ENCODE peak calls at places on chromosome 22, in seven cellular contexts. One of them, this sample, is unnamed.
A peak's percentile ranks its signal among the peaks of the same experiment; 100 is the strongest.

GRCh38 chr22:21940521-21940920 is 12.1 kb downstream of the PPM1F start:
- DNase-seq in GM23338: no peak
- DNase-seq in OCI-LY7: no peak
- DNase-seq in NCI-H2081 treated with DMSO at 0.1 percent for 48 hours: no peak
- DNase-seq in sciatic nerve: no peak
- DNase-seq in T-cell: no peak
- DNase-seq in A549: no peak
- DNase-seq in this sample: no peak

GRCh38 chr22:42902875-42903510 is 45.9 kb upstream of the ARFGAP3 start:
- DNase-seq in A549: no peak
- DNase-seq in T-cell: no peak
- DNase-seq in OCI-LY7: no peak
- DNase-seq in GM23338: peak; percentile 50
- DNase-seq in NCI-H2081 treated with DMSO at 0.1 percent for 48 hours: no peak
- DNase-seq in sciatic nerve: no peak
- DNase-seq in this sample: peak; percentile 68

GRCh38 chr22:20738394-20739089 is 35.4 kb upstream of the SERPIND1 start:
- DNase-seq in OCI-LY7: no peak
- DNase-seq in A549: no peak
- DNase-seq in T-cell: no peak
- DNase-seq in GM23338: no peak
- DNase-seq in sciatic nerve: no peak
- DNase-seq in NCI-H2081 treated with DMSO at 0.1 percent for 48 hours: no peak
- DNase-seq in this sample: no peak

GRCh38 chr22:39997939-39998726 is 3.4 kb downstream of the FAM83F start:
- DNase-seq in sciatic nerve: no peak
- DNase-seq in GM23338: peak; percentile 84
- DNase-seq in A549: peak; percentile 23
- DNase-seq in NCI-H2081 treated with DMSO at 0.1 percent for 48 hours: peak; percentile 61
- DNase-seq in T-cell: no peak
- DNase-seq in OCI-LY7: no peak
- DNase-seq in this sample: peak; percentile 70

GRCh38 chr22:43001271-43002197 is 13.4 kb downstream of the PACSIN2 start:
- DNase-seq in NCI-H2081 treated with DMSO at 0.1 percent for 48 hours: no peak
- DNase-seq in sciatic nerve: no peak
- DNase-seq in GM23338: no peak
- DNase-seq in OCI-LY7: peak; percentile 15
- DNase-seq in T-cell: no peak
- DNase-seq in A549: no peak
- DNase-seq in this sample: no peak

GRCh38 chr22:50014655-50015401 is 2.3 kb upstream of the IL17REL start:
- DNase-seq in A549: no peak
- DNase-seq in OCI-LY7: no peak
- DNase-seq in sciatic nerve: no peak
- DNase-seq in GM23338: peak; percentile 40
- DNase-seq in T-cell: no peak
- DNase-seq in NCI-H2081 treated with DMSO at 0.1 percent for 48 hours: no peak
- DNase-seq in this sample: peak; percentile 51

GRCh38 chr22:43925433-43926348 is 2.1 kb downstream of the PNPLA3 start:
- DNase-seq in NCI-H2081 treated with DMSO at 0.1 percent for 48 hours: no peak
- DNase-seq in A549: no peak
- DNase-seq in OCI-LY7: no peak
- DNase-seq in GM23338: peak; percentile 35
- DNase-seq in T-cell: no peak
- DNase-seq in sciatic nerve: no peak
- DNase-seq in this sample: peak; percentile 94

GRCh38 chr22:26464312-26464711 is 19.3 kb downstream of the HPS4 start:
- DNase-seq in T-cell: no peak
- DNase-seq in OCI-LY7: no peak
- DNase-seq in sciatic nerve: peak; percentile 71
- DNase-seq in NCI-H2081 treated with DMSO at 0.1 percent for 48 hours: no peak
- DNase-seq in GM23338: no peak
- DNase-seq in A549: no peak
- DNase-seq in this sample: no peak

GRCh38 chr22:21628386-21629261 is 1.2 kb downstream of the YDJC start:
- DNase-seq in sciatic nerve: no peak
- DNase-seq in GM23338: peak; percentile 28
- DNase-seq in OCI-LY7: no peak
- DNase-seq in NCI-H2081 treated with DMSO at 0.1 percent for 48 hours: no peak
- DNase-seq in A549: no peak
- DNase-seq in T-cell: no peak
- DNase-seq in this sample: no peak

GRCh38 chr22:31944700-31945477 is 554 bp downstream of the YWHAH start:
- DNase-seq in A549: no peak
- DNase-seq in OCI-LY7: peak; percentile 58
- DNase-seq in GM23338: peak; percentile 63
- DNase-seq in sciatic nerve: peak; percentile 79
- DNase-seq in T-cell: peak; percentile 38
- DNase-seq in NCI-H2081 treated with DMSO at 0.1 percent for 48 hours: no peak
- DNase-seq in this sample: no peak

GRCh38 chr22:35839811-35840739 is 122.4 kb downstream of the APOL5 start:
- DNase-seq in NCI-H2081 treated with DMSO at 0.1 percent for 48 hours: peak; percentile 53
- DNase-seq in sciatic nerve: peak; percentile 85
- DNase-seq in OCI-LY7: peak; percentile 74
- DNase-seq in A549: peak; percentile 97
- DNase-seq in GM23338: peak; percentile 96
- DNase-seq in T-cell: peak; percentile 2
- DNase-seq in this sample: peak; percentile 94

GRCh38 chr22:40200795-40201194 is 23.1 kb downstream of the TNRC6B start:
- DNase-seq in GM23338: no peak
- DNase-seq in T-cell: no peak
- DNase-seq in OCI-LY7: no peak
- DNase-seq in A549: no peak
- DNase-seq in NCI-H2081 treated with DMSO at 0.1 percent for 48 hours: no peak
- DNase-seq in sciatic nerve: no peak
- DNase-seq in this sample: no peak

GRCh38 chr22:47310601-47311000 is 548.2 kb downstream of the TBC1D22A start:
- DNase-seq in GM23338: no peak
- DNase-seq in A549: peak; percentile 14
- DNase-seq in OCI-LY7: no peak
- DNase-seq in sciatic nerve: no peak
- DNase-seq in T-cell: no peak
- DNase-seq in NCI-H2081 treated with DMSO at 0.1 percent for 48 hours: no peak
- DNase-seq in this sample: no peak

GRCh38 chr22:42001706-42002105 is 3.1 kb downstream of the WBP2NL start:
- DNase-seq in T-cell: no peak
- DNase-seq in sciatic nerve: no peak
- DNase-seq in NCI-H2081 treated with DMSO at 0.1 percent for 48 hours: no peak
- DNase-seq in A549: no peak
- DNase-seq in OCI-LY7: no peak
- DNase-seq in GM23338: no peak
- DNase-seq in this sample: no peak

GRCh38 chr22:17143101-17143500 is 16.0 kb downstream of the HDHD5 start:
- DNase-seq in sciatic nerve: no peak
- DNase-seq in GM23338: no peak
- DNase-seq in NCI-H2081 treated with DMSO at 0.1 percent for 48 hours: no peak
- DNase-seq in OCI-LY7: no peak
- DNase-seq in A549: no peak
- DNase-seq in T-cell: no peak
- DNase-seq in this sample: no peak

GRCh38 chr22:41976961-41977566 is 7.8 kb downstream of the SEPTIN3 start:
- DNase-seq in OCI-LY7: no peak
- DNase-seq in T-cell: peak; percentile 13
- DNase-seq in GM23338: peak; percentile 72
- DNase-seq in A549: no peak
- DNase-seq in sciatic nerve: no peak
- DNase-seq in NCI-H2081 treated with DMSO at 0.1 percent for 48 hours: no peak
- DNase-seq in this sample: peak; percentile 42

GRCh38 chr22:24805790-24806662 is at the start of gene SGSM1:
- DNase-seq in NCI-H2081 treated with DMSO at 0.1 percent for 48 hours: no peak
- DNase-seq in sciatic nerve: peak; percentile 81
- DNase-seq in T-cell: peak; percentile 71
- DNase-seq in GM23338: peak; percentile 93
- DNase-seq in A549: peak; percentile 73
- DNase-seq in OCI-LY7: no peak
- DNase-seq in this sample: peak; percentile 96

GRCh38 chr22:40436460-40437431 is 66.4 kb downstream of the SGSM3 start:
- DNase-seq in A549: peak; percentile 70
- DNase-seq in OCI-LY7: peak; percentile 95
- DNase-seq in sciatic nerve: no peak
- DNase-seq in T-cell: peak; percentile 18
- DNase-seq in GM23338: peak; percentile 79
- DNase-seq in NCI-H2081 treated with DMSO at 0.1 percent for 48 hours: no peak
- DNase-seq in this sample: peak; percentile 68

GRCh38 chr22:46976598-46976997 is 214.1 kb downstream of the TBC1D22A start:
- DNase-seq in sciatic nerve: no peak
- DNase-seq in T-cell: no peak
- DNase-seq in NCI-H2081 treated with DMSO at 0.1 percent for 48 hours: no peak
- DNase-seq in OCI-LY7: no peak
- DNase-seq in A549: no peak
- DNase-seq in GM23338: no peak
- DNase-seq in this sample: no peak

GRCh38 chr22:22666307-22667091 is 22.1 kb downstream of the GGTLC2 start:
- DNase-seq in NCI-H2081 treated with DMSO at 0.1 percent for 48 hours: no peak
- DNase-seq in sciatic nerve: no peak
- DNase-seq in A549: peak; percentile 33
- DNase-seq in OCI-LY7: peak; percentile 75
- DNase-seq in T-cell: peak; percentile 10
- DNase-seq in GM23338: peak; percentile 68
- DNase-seq in this sample: peak; percentile 70

GRCh38 chr22:46951973-46952372 is 189.5 kb downstream of the TBC1D22A start:
- DNase-seq in GM23338: no peak
- DNase-seq in A549: no peak
- DNase-seq in OCI-LY7: no peak
- DNase-seq in sciatic nerve: no peak
- DNase-seq in T-cell: no peak
- DNase-seq in NCI-H2081 treated with DMSO at 0.1 percent for 48 hours: no peak
- DNase-seq in this sample: no peak

GRCh38 chr22:25495286-25495685 is 69.2 kb upstream of the GRK3 start:
- DNase-seq in OCI-LY7: no peak
- DNase-seq in GM23338: no peak
- DNase-seq in NCI-H2081 treated with DMSO at 0.1 percent for 48 hours: no peak
- DNase-seq in sciatic nerve: no peak
- DNase-seq in A549: no peak
- DNase-seq in T-cell: no peak
- DNase-seq in this sample: no peak

GRCh38 chr22:48366056-48366455 is 1461.6 kb downstream of the BRD1 start:
- DNase-seq in OCI-LY7: no peak
- DNase-seq in sciatic nerve: no peak
- DNase-seq in NCI-H2081 treated with DMSO at 0.1 percent for 48 hours: no peak
- DNase-seq in A549: no peak
- DNase-seq in GM23338: no peak
- DNase-seq in T-cell: no peak
- DNase-seq in this sample: no peak

GRCh38 chr22:29945435-29945834 is 62.5 kb downstream of the MTMR3 start:
- DNase-seq in A549: no peak
- DNase-seq in NCI-H2081 treated with DMSO at 0.1 percent for 48 hours: no peak
- DNase-seq in OCI-LY7: no peak
- DNase-seq in T-cell: no peak
- DNase-seq in sciatic nerve: no peak
- DNase-seq in GM23338: no peak
- DNase-seq in this sample: no peak

GRCh38 chr22:30205281-30206115 is 41.1 kb downstream of the LIF start:
- DNase-seq in NCI-H2081 treated with DMSO at 0.1 percent for 48 hours: no peak
- DNase-seq in sciatic nerve: no peak
- DNase-seq in A549: peak; percentile 99
- DNase-seq in GM23338: no peak
- DNase-seq in T-cell: no peak
- DNase-seq in OCI-LY7: no peak
- DNase-seq in this sample: no peak

GRCh38 chr22:50705219-50705691 is 32.6 kb downstream of the SHANK3 start:
- DNase-seq in A549: no peak
- DNase-seq in OCI-LY7: no peak
- DNase-seq in sciatic nerve: peak; percentile 79
- DNase-seq in T-cell: no peak
- DNase-seq in GM23338: peak; percentile 97
- DNase-seq in NCI-H2081 treated with DMSO at 0.1 percent for 48 hours: no peak
- DNase-seq in this sample: peak; percentile 98

GRCh38 chr22:31241936-31242335 is 29.8 kb downstream of the LIMK2 start:
- DNase-seq in T-cell: no peak
- DNase-seq in A549: no peak
- DNase-seq in NCI-H2081 treated with DMSO at 0.1 percent for 48 hours: no peak
- DNase-seq in OCI-LY7: no peak
- DNase-seq in GM23338: no peak
- DNase-seq in sciatic nerve: no peak
- DNase-seq in this sample: no peak

GRCh38 chr22:40679964-40680818 is 907 bp downstream of the MCHR1 start:
- DNase-seq in OCI-LY7: no peak
- DNase-seq in T-cell: no peak
- DNase-seq in sciatic nerve: no peak
- DNase-seq in A549: peak; percentile 15
- DNase-seq in NCI-H2081 treated with DMSO at 0.1 percent for 48 hours: no peak
- DNase-seq in GM23338: peak; percentile 31
- DNase-seq in this sample: peak; percentile 69

GRCh38 chr22:21020802-21021429 is 6.0 kb downstream of the P2RX6 start:
- DNase-seq in T-cell: peak; percentile 23
- DNase-seq in GM23338: peak; percentile 85
- DNase-seq in NCI-H2081 treated with DMSO at 0.1 percent for 48 hours: no peak
- DNase-seq in sciatic nerve: no peak
- DNase-seq in OCI-LY7: peak; percentile 56
- DNase-seq in A549: no peak
- DNase-seq in this sample: peak; percentile 55

GRCh38 chr22:25903294-25903693 is 161.3 kb downstream of the MYO18B start:
- DNase-seq in T-cell: no peak
- DNase-seq in OCI-LY7: no peak
- DNase-seq in sciatic nerve: no peak
- DNase-seq in A549: peak; percentile 12
- DNase-seq in NCI-H2081 treated with DMSO at 0.1 percent for 48 hours: no peak
- DNase-seq in GM23338: peak; percentile 85
- DNase-seq in this sample: peak; percentile 66

GRCh38 chr22:30602049-30602448 is 4.9 kb upstream of the TCN2 start:
- DNase-seq in T-cell: no peak
- DNase-seq in A549: peak; percentile 62
- DNase-seq in NCI-H2081 treated with DMSO at 0.1 percent for 48 hours: no peak
- DNase-seq in sciatic nerve: no peak
- DNase-seq in GM23338: peak; percentile 78
- DNase-seq in OCI-LY7: peak; percentile 49
- DNase-seq in this sample: peak; percentile 42

GRCh38 chr22:49088801-49089791 is 738.6 kb downstream of the BRD1 start:
- DNase-seq in NCI-H2081 treated with DMSO at 0.1 percent for 48 hours: no peak
- DNase-seq in GM23338: no peak
- DNase-seq in T-cell: no peak
- DNase-seq in OCI-LY7: no peak
- DNase-seq in sciatic nerve: no peak
- DNase-seq in A549: no peak
- DNase-seq in this sample: no peak

GRCh38 chr22:32475428-32476010 is 908 bp downstream of the FBXO7 start:
- DNase-seq in A549: peak; percentile 33
- DNase-seq in GM23338: peak; percentile 39
- DNase-seq in NCI-H2081 treated with DMSO at 0.1 percent for 48 hours: no peak
- DNase-seq in OCI-LY7: no peak
- DNase-seq in sciatic nerve: no peak
- DNase-seq in T-cell: no peak
- DNase-seq in this sample: peak; percentile 60

GRCh38 chr22:46941958-46942815 is 179.7 kb downstream of the TBC1D22A start:
- DNase-seq in GM23338: no peak
- DNase-seq in A549: no peak
- DNase-seq in T-cell: no peak
- DNase-seq in OCI-LY7: no peak
- DNase-seq in NCI-H2081 treated with DMSO at 0.1 percent for 48 hours: no peak
- DNase-seq in sciatic nerve: no peak
- DNase-seq in this sample: no peak

GRCh38 chr22:34975721-34976120 is 90.2 kb upstream of the ISX start:
- DNase-seq in NCI-H2081 treated with DMSO at 0.1 percent for 48 hours: no peak
- DNase-seq in GM23338: peak; percentile 60
- DNase-seq in sciatic nerve: no peak
- DNase-seq in A549: peak; percentile 6
- DNase-seq in T-cell: no peak
- DNase-seq in OCI-LY7: peak; percentile 11
- DNase-seq in this sample: peak; percentile 33

GRCh38 chr22:24146190-24146616 is 35.1 kb upstream of the SUSD2 start:
- DNase-seq in OCI-LY7: peak; percentile 83
- DNase-seq in A549: peak; percentile 53
- DNase-seq in T-cell: peak; percentile 40
- DNase-seq in sciatic nerve: no peak
- DNase-seq in NCI-H2081 treated with DMSO at 0.1 percent for 48 hours: no peak
- DNase-seq in GM23338: peak; percentile 75
- DNase-seq in this sample: peak; percentile 26

GRCh38 chr22:49259870-49260615 is 567.6 kb downstream of the BRD1 start:
- DNase-seq in GM23338: no peak
- DNase-seq in sciatic nerve: peak; percentile 15
- DNase-seq in OCI-LY7: no peak
- DNase-seq in NCI-H2081 treated with DMSO at 0.1 percent for 48 hours: no peak
- DNase-seq in T-cell: no peak
- DNase-seq in A549: no peak
- DNase-seq in this sample: no peak

This sample was measured in neural progenitor cell.